ENCODE peak calls at places on chromosomes 11 and 22, in six cellular contexts. One of them, this sample, is unnamed.

GRCh38 chr22:23909258-23909898 is 15.2 kb downstream of the MIF start:
- DNase-seq in CD8-positive, alpha-beta memory T cell: no peak
- DNase-seq in mesenchymal stem cell: peak
- DNase-seq in spleen: no peak
- DNase-seq in activated CD4-positive, alpha-beta T cell treated with anti-CD3 and anti-CD28 coated beads, Interleukin-2, amount 10 ng/mL, durations not matched to agents 7 days and 5 days: no peak
- DNase-seq in naive B cell: no peak
- DNase-seq in this sample: no peak

GRCh38 chr11:112769170-112769569 is 192.1 kb upstream of the NCAM1 start:
- DNase-seq in CD8-positive, alpha-beta memory T cell: no peak
- DNase-seq in mesenchymal stem cell: no peak
- DNase-seq in spleen: no peak
- DNase-seq in activated CD4-positive, alpha-beta T cell treated with anti-CD3 and anti-CD28 coated beads, Interleukin-2, amount 10 ng/mL, durations not matched to agents 7 days and 5 days: no peak
- DNase-seq in naive B cell: no peak
- DNase-seq in this sample: no peak

GRCh38 chr22:46779651-46780050 is 17.2 kb downstream of the TBC1D22A start:
- DNase-seq in CD8-positive, alpha-beta memory T cell: no peak
- DNase-seq in mesenchymal stem cell: no peak
- DNase-seq in spleen: peak
- DNase-seq in activated CD4-positive, alpha-beta T cell treated with anti-CD3 and anti-CD28 coated beads, Interleukin-2, amount 10 ng/mL, durations not matched to agents 7 days and 5 days: no peak
- DNase-seq in naive B cell: no peak
- DNase-seq in this sample: no peak

GRCh38 chr22:49544286-49544685 is 283.4 kb downstream of the BRD1 start:
- DNase-seq in CD8-positive, alpha-beta memory T cell: no peak
- DNase-seq in mesenchymal stem cell: no peak
- DNase-seq in spleen: peak
- DNase-seq in activated CD4-positive, alpha-beta T cell treated with anti-CD3 and anti-CD28 coated beads, Interleukin-2, amount 10 ng/mL, durations not matched to agents 7 days and 5 days: no peak
- DNase-seq in naive B cell: no peak
- DNase-seq in this sample: no peak

GRCh38 chr11:48341466-48341865 is 16.7 kb downstream of the OR4C3 start:
- DNase-seq in CD8-positive, alpha-beta memory T cell: no peak
- DNase-seq in mesenchymal stem cell: no peak
- DNase-seq in spleen: no peak
- DNase-seq in activated CD4-positive, alpha-beta T cell treated with anti-CD3 and anti-CD28 coated beads, Interleukin-2, amount 10 ng/mL, durations not matched to agents 7 days and 5 days: no peak
- DNase-seq in naive B cell: no peak
- DNase-seq in this sample: no peak

GRCh38 chr11:27469333-27469680 is 3.3 kb downstream of the LGR4 start:
- DNase-seq in CD8-positive, alpha-beta memory T cell: no peak
- DNase-seq in mesenchymal stem cell: no peak
- DNase-seq in spleen: no peak
- DNase-seq in activated CD4-positive, alpha-beta T cell treated with anti-CD3 and anti-CD28 coated beads, Interleukin-2, amount 10 ng/mL, durations not matched to agents 7 days and 5 days: no peak
- DNase-seq in naive B cell: no peak
- DNase-seq in this sample: no peak

GRCh38 chr11:116124916-116125714 is 620.9 kb upstream of the CADM1 start:
- DNase-seq in CD8-positive, alpha-beta memory T cell: no peak
- DNase-seq in mesenchymal stem cell: no peak
- DNase-seq in spleen: no peak
- DNase-seq in activated CD4-positive, alpha-beta T cell treated with anti-CD3 and anti-CD28 coated beads, Interleukin-2, amount 10 ng/mL, durations not matched to agents 7 days and 5 days: no peak
- DNase-seq in naive B cell: no peak
- DNase-seq in this sample: no peak

GRCh38 chr11:63918576-63919171 is 1.7 kb upstream of the RCOR2 start:
- DNase-seq in CD8-positive, alpha-beta memory T cell: no peak
- DNase-seq in mesenchymal stem cell: peak
- DNase-seq in spleen: no peak
- DNase-seq in activated CD4-positive, alpha-beta T cell treated with anti-CD3 and anti-CD28 coated beads, Interleukin-2, amount 10 ng/mL, durations not matched to agents 7 days and 5 days: no peak
- DNase-seq in naive B cell: no peak
- DNase-seq in this sample: no peak

GRCh38 chr11:728901-729491 is 18.3 kb upstream of the TALDO1 start:
- DNase-seq in CD8-positive, alpha-beta memory T cell: no peak
- DNase-seq in mesenchymal stem cell: no peak
- DNase-seq in spleen: no peak
- DNase-seq in activated CD4-positive, alpha-beta T cell treated with anti-CD3 and anti-CD28 coated beads, Interleukin-2, amount 10 ng/mL, durations not matched to agents 7 days and 5 days: no peak
- DNase-seq in naive B cell: no peak
- DNase-seq in this sample: no peak

GRCh38 chr11:129888451-129888850 is 6.9 kb downstream of the NFRKB start:
- DNase-seq in CD8-positive, alpha-beta memory T cell: no peak
- DNase-seq in mesenchymal stem cell: no peak
- DNase-seq in spleen: no peak
- DNase-seq in activated CD4-positive, alpha-beta T cell treated with anti-CD3 and anti-CD28 coated beads, Interleukin-2, amount 10 ng/mL, durations not matched to agents 7 days and 5 days: peak
- DNase-seq in naive B cell: no peak
- DNase-seq in this sample: no peak

GRCh38 chr11:71202598-71202944 is 49.8 kb downstream of the SHANK2 start:
- DNase-seq in CD8-positive, alpha-beta memory T cell: no peak
- DNase-seq in mesenchymal stem cell: no peak
- DNase-seq in spleen: no peak
- DNase-seq in activated CD4-positive, alpha-beta T cell treated with anti-CD3 and anti-CD28 coated beads, Interleukin-2, amount 10 ng/mL, durations not matched to agents 7 days and 5 days: no peak
- DNase-seq in naive B cell: no peak
- DNase-seq in this sample: no peak

GRCh38 chr11:76728778-76729177 is 54.4 kb upstream of the TSKU start:
- DNase-seq in CD8-positive, alpha-beta memory T cell: no peak
- DNase-seq in mesenchymal stem cell: no peak
- DNase-seq in spleen: no peak
- DNase-seq in activated CD4-positive, alpha-beta T cell treated with anti-CD3 and anti-CD28 coated beads, Interleukin-2, amount 10 ng/mL, durations not matched to agents 7 days and 5 days: no peak
- DNase-seq in naive B cell: no peak
- DNase-seq in this sample: no peak

GRCh38 chr11:10694481-10695239 is 1.1 kb upstream of the IRAG1 start:
- DNase-seq in CD8-positive, alpha-beta memory T cell: no peak
- DNase-seq in mesenchymal stem cell: peak
- DNase-seq in spleen: no peak
- DNase-seq in activated CD4-positive, alpha-beta T cell treated with anti-CD3 and anti-CD28 coated beads, Interleukin-2, amount 10 ng/mL, durations not matched to agents 7 days and 5 days: no peak
- DNase-seq in naive B cell: no peak
- DNase-seq in this sample: no peak

GRCh38 chr11:12876988-12877387 is 132.1 kb upstream of the RASSF10 start:
- DNase-seq in CD8-positive, alpha-beta memory T cell: no peak
- DNase-seq in mesenchymal stem cell: peak
- DNase-seq in spleen: no peak
- DNase-seq in activated CD4-positive, alpha-beta T cell treated with anti-CD3 and anti-CD28 coated beads, Interleukin-2, amount 10 ng/mL, durations not matched to agents 7 days and 5 days: no peak
- DNase-seq in naive B cell: no peak
- DNase-seq in this sample: no peak

GRCh38 chr22:19884954-19885751 is 30.5 kb upstream of the GNB1L start:
- DNase-seq in CD8-positive, alpha-beta memory T cell: no peak
- DNase-seq in mesenchymal stem cell: no peak
- DNase-seq in spleen: peak
- DNase-seq in activated CD4-positive, alpha-beta T cell treated with anti-CD3 and anti-CD28 coated beads, Interleukin-2, amount 10 ng/mL, durations not matched to agents 7 days and 5 days: no peak
- DNase-seq in naive B cell: no peak
- DNase-seq in this sample: no peak

GRCh38 chr22:19963863-19964642 is 22.4 kb upstream of the TXNRD2 start:
- DNase-seq in CD8-positive, alpha-beta memory T cell: no peak
- DNase-seq in mesenchymal stem cell: no peak
- DNase-seq in spleen: no peak
- DNase-seq in activated CD4-positive, alpha-beta T cell treated with anti-CD3 and anti-CD28 coated beads, Interleukin-2, amount 10 ng/mL, durations not matched to agents 7 days and 5 days: no peak
- DNase-seq in naive B cell: no peak
- DNase-seq in this sample: no peak

GRCh38 chr11:78213526-78214330 is 25.0 kb downstream of the USP35 start:
- DNase-seq in CD8-positive, alpha-beta memory T cell: no peak
- DNase-seq in mesenchymal stem cell: no peak
- DNase-seq in spleen: no peak
- DNase-seq in activated CD4-positive, alpha-beta T cell treated with anti-CD3 and anti-CD28 coated beads, Interleukin-2, amount 10 ng/mL, durations not matched to agents 7 days and 5 days: no peak
- DNase-seq in naive B cell: no peak
- DNase-seq in this sample: no peak

GRCh38 chr11:7793233-7793632 is 3.5 kb downstream of the OR5P2 start:
- DNase-seq in CD8-positive, alpha-beta memory T cell: no peak
- DNase-seq in mesenchymal stem cell: no peak
- DNase-seq in spleen: no peak
- DNase-seq in activated CD4-positive, alpha-beta T cell treated with anti-CD3 and anti-CD28 coated beads, Interleukin-2, amount 10 ng/mL, durations not matched to agents 7 days and 5 days: no peak
- DNase-seq in naive B cell: no peak
- DNase-seq in this sample: no peak

GRCh38 chr22:29309332-29310064 is 3.0 kb downstream of the GAS2L1 start:
- DNase-seq in CD8-positive, alpha-beta memory T cell: no peak
- DNase-seq in mesenchymal stem cell: peak
- DNase-seq in spleen: peak
- DNase-seq in activated CD4-positive, alpha-beta T cell treated with anti-CD3 and anti-CD28 coated beads, Interleukin-2, amount 10 ng/mL, durations not matched to agents 7 days and 5 days: no peak
- DNase-seq in naive B cell: no peak
- DNase-seq in this sample: peak

GRCh38 chr22:45991108-45991507 is 14.1 kb upstream of the WNT7B start:
- DNase-seq in CD8-positive, alpha-beta memory T cell: no peak
- DNase-seq in mesenchymal stem cell: no peak
- DNase-seq in spleen: no peak
- DNase-seq in activated CD4-positive, alpha-beta T cell treated with anti-CD3 and anti-CD28 coated beads, Interleukin-2, amount 10 ng/mL, durations not matched to agents 7 days and 5 days: no peak
- DNase-seq in naive B cell: no peak
- DNase-seq in this sample: no peak

GRCh38 chr11:22634897-22635629 is 9.4 kb upstream of the FANCF start:
- DNase-seq in CD8-positive, alpha-beta memory T cell: no peak
- DNase-seq in mesenchymal stem cell: peak
- DNase-seq in spleen: peak
- DNase-seq in activated CD4-positive, alpha-beta T cell treated with anti-CD3 and anti-CD28 coated beads, Interleukin-2, amount 10 ng/mL, durations not matched to agents 7 days and 5 days: no peak
- DNase-seq in naive B cell: no peak
- DNase-seq in this sample: no peak

GRCh38 chr11:121550247-121551132 is 97.7 kb upstream of the SORL1-AS1 start:
- DNase-seq in CD8-positive, alpha-beta memory T cell: no peak
- DNase-seq in mesenchymal stem cell: no peak
- DNase-seq in spleen: no peak
- DNase-seq in activated CD4-positive, alpha-beta T cell treated with anti-CD3 and anti-CD28 coated beads, Interleukin-2, amount 10 ng/mL, durations not matched to agents 7 days and 5 days: no peak
- DNase-seq in naive B cell: no peak
- DNase-seq in this sample: no peak